ENCODE peak calls at places on chromosomes 5 and 9, in six cellular contexts. N is caudate nucleus, Q is heart right ventricle, H is small intestine, K is upper lobe of right lung, X is DND-41. F is an unnamed sample.

GRCh38 chr5:140329739-140330481 is 16.5 kb downstream of the HBEGF start:
- DNase-seq in N (no peak), Q (no peak), H (no peak), K (no peak), X (no peak), F (no peak)

GRCh38 chr5:80799041-80799440 is 144.3 kb upstream of the DHFR start:
- DNase-seq in N (peak; percentile 25), Q (no peak), H (no peak), K (no peak), X (no peak), F (no peak)

GRCh38 chr9:108766786-108767185 is 89.0 kb downstream of the ACTL7B start:
- DNase-seq in N (no peak), Q (no peak), H (no peak), K (no peak), X (no peak), F (no peak)

GRCh38 chr5:169064093-169064492 is 236.8 kb downstream of the SLIT3 start:
- DNase-seq in N (no peak), Q (no peak), H (no peak), K (no peak), X (no peak), F (no peak)

GRCh38 chr9:91753711-91754110 is 196.3 kb downstream of the ROR2 start:
- DNase-seq in N (no peak), Q (no peak), H (no peak), K (no peak), X (no peak), F (no peak)

GRCh38 chr5:88660947-88661869 is 221.8 kb downstream of the MEF2C start:
- DNase-seq in N (peak; percentile 97), Q (no peak), H (no peak), K (peak; percentile 67), X (no peak), F (peak; percentile 95)

GRCh38 chr5:157820593-157821252 is 38.2 kb downstream of the CLINT1 start:
- DNase-seq in N (no peak), Q (no peak), H (peak; percentile 39), K (no peak), X (no peak), F (peak; percentile 75)

GRCh38 chr5:160298189-160298588 is 14.2 kb downstream of the CCNJL start:
- DNase-seq in N (no peak), Q (no peak), H (no peak), K (no peak), X (no peak), F (no peak)

GRCh38 chr5:112417931-112418358 is 1.1 kb downstream of the EPB41L4A start:
- DNase-seq in N (no peak), Q (peak; percentile 61), H (peak; percentile 26), K (peak; percentile 70), X (no peak), F (no peak)

GRCh38 chr9:89528131-89528530 is 30.2 kb upstream of the SEMA4D start:
- DNase-seq in N (no peak), Q (no peak), H (no peak), K (no peak), X (no peak), F (no peak)
- H3K27ac ChIP-seq in N (no peak overlapping the region), Q (no peak overlapping the region), H (no peak overlapping the region), K (no peak overlapping the region), X (peak overlapping the region; percentile 96), F (no peak overlapping the region)

GRCh38 chr9:128151343-128152132 is 2.3 kb downstream of the LCN2 start:
- DNase-seq in N (no peak), Q (peak; percentile 9), H (no peak), K (no peak), X (no peak), F (no peak)

GRCh38 chr9:128152133-128152780 is 3.0 kb downstream of the LCN2 start:
- DNase-seq in N (no peak), Q (peak; percentile 2), H (no peak), K (no peak), X (no peak), F (no peak)

GRCh38 chr9:128149951-128150593 is 819 bp downstream of the LCN2 start:
- DNase-seq in N (no peak), Q (peak; percentile 6), H (no peak), K (no peak), X (no peak), F (no peak)

GRCh38 chr9:128149001-128149701 is at the start of gene LCN2:
- DNase-seq in N (no peak), Q (no peak), H (peak; percentile 77), K (peak; percentile 77), X (no peak), F (no peak)

GRCh38 chr9:128150594-128151342 is 1.5 kb downstream of the LCN2 start:
- DNase-seq in N (no peak), Q (no peak), H (peak; percentile 29), K (no peak), X (no peak), F (peak; percentile 83)
- H3K27ac ChIP-seq in N (no peak overlapping the region), Q (no peak overlapping the region), H (peak overlapping the region; percentile 97), K (no peak overlapping the region), X (no peak overlapping the region), F (no peak overlapping the region)

DNA sequence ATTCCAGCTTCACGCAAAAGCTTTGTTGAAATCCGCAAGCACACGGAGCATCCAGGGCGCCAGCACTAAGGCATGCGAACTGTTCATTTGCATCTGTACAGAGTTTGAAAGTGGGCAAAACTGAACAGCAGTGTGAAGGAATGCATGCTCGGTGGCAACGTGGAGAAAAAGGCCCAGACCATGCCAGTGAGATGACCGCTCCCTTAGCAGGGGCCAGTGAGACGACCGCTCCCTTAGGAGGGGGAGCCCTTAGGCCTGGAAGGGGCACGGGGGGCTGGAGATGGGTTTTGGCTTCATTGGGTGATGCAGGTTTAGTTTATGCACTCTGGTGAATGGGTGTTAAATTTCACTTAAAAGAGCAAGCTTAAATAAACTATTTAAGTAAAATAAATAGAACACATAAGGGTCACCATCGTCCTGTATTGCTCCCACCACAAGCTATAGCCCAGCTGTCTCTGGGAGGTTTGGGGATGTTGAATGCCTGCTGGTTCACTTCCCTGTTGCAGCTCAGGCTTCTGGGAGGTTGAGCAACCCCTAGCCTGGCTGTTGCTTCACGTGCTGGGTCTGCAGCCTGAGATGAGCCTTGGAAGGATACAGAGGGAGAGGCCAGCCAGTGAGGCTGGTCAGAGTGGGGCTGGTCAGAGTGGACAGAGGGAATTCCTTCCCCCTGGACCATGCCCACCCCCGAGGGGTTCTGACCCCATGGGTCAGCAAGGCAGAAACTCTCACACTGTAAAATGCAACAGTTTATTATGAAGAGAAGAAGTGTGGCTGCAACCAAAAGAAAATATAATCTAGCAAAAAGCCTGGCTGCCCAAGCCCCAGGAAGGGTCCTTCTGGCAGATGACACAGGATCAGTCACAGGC is 4.6 kb upstream of the FCN1 start:
- DNase-seq in N (no peak), Q (peak; percentile 44), H (no peak), K (peak; percentile 76), X (no peak), F (no peak)
- H3K27ac ChIP-seq in N (no peak overlapping the region), Q (no peak overlapping the region), H (no peak overlapping the region), K (peak overlapping the region; percentile 36), X (no peak overlapping the region), F (no peak overlapping the region)

GRCh38 chr9:88087906-88088305 is 50.4 kb downstream of the SPATA31C2 start:
- DNase-seq in N (no peak), Q (no peak), H (no peak), K (no peak), X (no peak), F (no peak)
- H3K27ac ChIP-seq in N (no peak overlapping the region), Q (no peak overlapping the region), H (no peak overlapping the region), K (no peak overlapping the region), X (no peak overlapping the region), F (no peak overlapping the region)

GRCh38 chr5:137071941-137072340 is 427.2 kb downstream of the SPOCK1 start:
- DNase-seq in N (no peak), Q (no peak), H (no peak), K (no peak), X (no peak), F (no peak)

GRCh38 chr5:137073192-137073591 is 425.9 kb downstream of the SPOCK1 start:
- DNase-seq in N (no peak), Q (no peak), H (no peak), K (no peak), X (no peak), F (peak; percentile 47)

GRCh38 chr5:137072376-137073174 is 426.6 kb downstream of the SPOCK1 start:
- DNase-seq in N (no peak), Q (no peak), H (no peak), K (no peak), X (no peak), F (peak; percentile 89)

GRCh38 chr5:137078171-137078665 is 420.9 kb downstream of the SPOCK1 start:
- DNase-seq in N (peak; percentile 40), Q (no peak), H (no peak), K (no peak), X (no peak), F (peak; percentile 45)

GRCh38 chr5:137075163-137075970 is 423.8 kb downstream of the SPOCK1 start:
- DNase-seq in N (no peak), Q (peak; percentile 51), H (peak; percentile 63), K (peak; percentile 83), X (peak; percentile 54), F (peak; percentile 89)
- H3K27ac ChIP-seq in N (no peak overlapping the region), Q (no peak overlapping the region), H (no peak overlapping the region), K (no peak overlapping the region), X (no peak overlapping the region), F (no peak overlapping the region)

GRCh38 chr5:32600057-32600622 is 14.8 kb downstream of the SUB1 start:
- DNase-seq in N (no peak), Q (no peak), H (no peak), K (no peak), X (no peak), F (no peak)
- H3K27ac ChIP-seq in N (no peak overlapping the region), Q (peak overlapping the region; percentile 14), H (no peak overlapping the region), K (no peak overlapping the region), X (no peak overlapping the region), F (no peak overlapping the region)

GRCh38 chr9:83622433-83622813 is 520 bp upstream of the IDNK start:
- DNase-seq in N (no peak), Q (no peak), H (no peak), K (no peak), X (no peak), F (peak; percentile 60)
- H3K27ac ChIP-seq in N (peak overlapping the region; percentile 80), Q (peak overlapping the region; percentile 94), H (peak overlapping the region; percentile 94), K (peak overlapping the region; percentile 96), X (peak overlapping the region; percentile 93), F (no peak overlapping the region)

GRCh38 chr5:134503937-134504437 is 21.5 kb upstream of the JADE2 start:
- DNase-seq in N (no peak), Q (no peak), H (no peak), K (no peak), X (peak; percentile 40), F (no peak)

GRCh38 chr5:134503088-134503936 is 22.2 kb upstream of the JADE2 start:
- DNase-seq in N (no peak), Q (peak; percentile 64), H (peak; percentile 56), K (peak; percentile 73), X (peak; percentile 92), F (no peak)

GRCh38 chr5:134500699-134501430 is 24.6 kb upstream of the JADE2 start:
- DNase-seq in N (no peak), Q (no peak), H (no peak), K (no peak), X (no peak), F (no peak)

GRCh38 chr5:134504629-134505300 is 20.7 kb upstream of the JADE2 start:
- DNase-seq in N (no peak), Q (no peak), H (no peak), K (no peak), X (no peak), F (no peak)

GRCh38 chr5:134502259-134502658 is 23.2 kb upstream of the JADE2 start:
- DNase-seq in N (no peak), Q (no peak), H (no peak), K (no peak), X (no peak), F (peak; percentile 60)
- H3K27ac ChIP-seq in N (no peak overlapping the region), Q (no peak overlapping the region), H (no peak overlapping the region), K (no peak overlapping the region), X (peak overlapping the region; percentile 7), F (peak overlapping the region; percentile 54)

F was measured in Karpas-422.